ENCODE peak calls at places on chromosomes 2 and 18, in four cellular contexts. I, B, P and R are unnamed samples.

GRCh38 chr2:111659361-111660281 is 224.4 kb downstream of the ANAPC1 start:
- DNase-seq in I (no peak), P (peak; percentile 86), B (peak; percentile 92), R (peak; percentile 37)

GRCh38 chr2:28516430-28516829 is 20.6 kb downstream of the PLB1 start:
- DNase-seq in I (no peak), B (no peak), P (no peak), R (no peak)

GRCh38 chr2:144511945-144512344 is 8.0 kb downstream of the ZEB2 start:
- DNase-seq in B (no peak), P (no peak), I (no peak), R (no peak)

GRCh38 chr2:241272722-241273551 is 42.5 kb downstream of the HDLBP start:
- DNase-seq in B (peak; percentile 52), I (peak; percentile 25), P (peak; percentile 64), R (peak; percentile 24)

GRCh38 chr2:36356990-36357505 is 1.5 kb downstream of the CRIM1 start:
- DNase-seq in I (no peak), B (peak; percentile 51), P (no peak), R (no peak)

GRCh38 chr2:64001382-64002101 is 17.7 kb downstream of the VPS54 start:
- DNase-seq in I (no peak), B (no peak), P (no peak), R (no peak)

GRCh38 chr2:207848545-207848928 is 78.8 kb upstream of the FZD5 start:
- DNase-seq in I (no peak), B (no peak), P (no peak), R (no peak)

GRCh38 chr2:30680121-30680520 is 127.1 kb downstream of the CAPN13 start:
- DNase-seq in P (no peak), I (no peak), B (no peak), R (no peak)

GRCh38 chr2:231632559-231633142 is 40.0 kb downstream of the TEX44 start:
- DNase-seq in B (peak; percentile 79), I (no peak), P (peak; percentile 76), R (no peak)

GRCh38 chr2:201969241-201969937 is 64.3 kb upstream of the FZD7 start:
- DNase-seq in P (no peak), I (no peak), B (no peak), R (no peak)

GRCh38 chr2:181978351-181979150 is 7.1 kb upstream of the PPP1R1C start:
- DNase-seq in P (no peak), I (no peak), B (peak; percentile 49), R (no peak)

GRCh38 chr2:230439590-230439989 is 23.6 kb downstream of the SP100 start:
- DNase-seq in I (no peak), B (no peak), P (no peak), R (no peak)

GRCh38 chr2:23425886-23426283 is 40.9 kb downstream of the KLHL29 start:
- DNase-seq in I (no peak), P (no peak), B (peak; percentile 84), R (no peak)

GRCh38 chr2:234278556-234279286 is 218.2 kb downstream of the ARL4C start:
- DNase-seq in P (no peak), I (no peak), B (no peak), R (no peak)

GRCh38 chr2:239195318-239195871 is 205.4 kb downstream of the HDAC4 start:
- DNase-seq in B (no peak), P (no peak), I (no peak), R (no peak)

GRCh38 chr2:161814008-161814660 is 189.9 kb downstream of the SLC4A10 start:
- DNase-seq in P (no peak), B (no peak), I (no peak), R (no peak)

GRCh38 chr2:51247252-51247651 is 215.3 kb upstream of the NRXN1 start:
- DNase-seq in I (no peak), P (no peak), B (no peak), R (peak; percentile 9)

GRCh38 chr2:43743706-43744105 is 30.1 kb upstream of the DYNC2LI1 start:
- DNase-seq in P (no peak), I (no peak), B (no peak), R (no peak)

GRCh38 chr2:69138247-69138754 is 125.3 kb downstream of the ANTXR1 start:
- DNase-seq in P (peak; percentile 84), I (no peak), B (peak; percentile 87), R (no peak)

GRCh38 chr18:57561728-57562423 is 24.6 kb downstream of the FECH start:
- DNase-seq in I (peak; percentile 4), P (peak; percentile 68), B (peak; percentile 60), R (peak; percentile 15)

GRCh38 chr2:172735646-172736418 is at the start of gene RAPGEF4:
- DNase-seq in B (no peak), I (no peak), P (no peak), R (no peak)

GRCh38 chr2:70552501-70553333 is 909 bp downstream of the TGFA start:
- DNase-seq in I (no peak), B (no peak), P (no peak), R (no peak)